ENCODE peak calls at places on chromosomes 6 and 20, in five cellular contexts. I is CD4-positive, alpha-beta T cell; Z is astrocyte; B is cardiac muscle cell; M is dorsolateral prefrontal cortex. K is an unnamed sample.
A peak's percentile ranks its signal among the peaks of the same experiment; 100 is the strongest.

GRCh38 chr6:111468329-111469012 is 14.5 kb downstream of the REV3L start:
- DNase-seq in I (no peak), B (no peak), Z (peak; percentile 73), M (no peak), K (no peak)

GRCh38 chr20:31548823-31549512 is 34.7 kb downstream of the HM13 start:
- DNase-seq in Z (no peak), B (no peak), M (no peak), I (no peak), K (no peak)

GRCh38 chr20:34302312-34302722 is 838 bp downstream of the AHCY start:
- DNase-seq in B (no peak), I (no peak), Z (peak; percentile 41), M (no peak), K (no peak)

GRCh38 chr20:9838378-9839295 is at the start of gene PAK5:
- DNase-seq in I (no peak), M (peak; percentile 87), B (peak; percentile 95), Z (peak; percentile 53), K (no peak)

GRCh38 chr6:157143171-157143884 is 180.0 kb downstream of the TMEM242 start:
- DNase-seq in I (no peak), M (no peak), Z (peak; percentile 97), B (peak; percentile 56), K (no peak)

GRCh38 chr6:165245716-165246115 is 63.7 kb downstream of the C6orf118 start:
- DNase-seq in M (no peak), B (no peak), Z (peak; percentile 2), I (no peak), K (no peak)

GRCh38 chr6:122789862-122790739 is 1.0 kb downstream of the SMPDL3A start:
- DNase-seq in I (no peak), M (no peak), B (peak; percentile 78), Z (peak; percentile 30), K (no peak)

GRCh38 chr6:12718025-12718424 is 1.5 kb downstream of the PHACTR1 start:
- DNase-seq in B (no peak), M (no peak), Z (peak; percentile 76), I (no peak), K (peak; percentile 31)

GRCh38 chr20:8242066-8242465 is 110.0 kb downstream of the PLCB1 start:
- DNase-seq in Z (no peak), M (no peak), B (no peak), I (no peak), K (no peak)

GRCh38 chr6:100986921-100987320 is 105.8 kb upstream of the ASCC3 start:
- DNase-seq in Z (no peak), I (no peak), M (no peak), B (no peak), K (no peak)

GRCh38 chr6:43635387-43636311 is at the start of gene MAD2L1BP:
- DNase-seq in Z (peak; percentile 37), I (peak; percentile 81), B (peak; percentile 80), M (peak; percentile 90), K (no peak)

GRCh38 chr6:7647504-7647903 is 57.5 kb downstream of the SNRNP48 start:
- DNase-seq in B (no peak), I (no peak), Z (no peak), M (no peak), K (no peak)

GRCh38 chr6:44462797-44463770 is 75.6 kb downstream of the CDC5L start:
- DNase-seq in M (no peak), B (no peak), I (no peak), Z (peak; percentile 32), K (no peak)

GRCh38 chr6:42523158-42523814 is 40.5 kb upstream of the UBR2 start:
- DNase-seq in Z (peak; percentile 57), M (no peak), B (no peak), I (no peak), K (no peak)

GRCh38 chr20:38110525-38111178 is 54.4 kb downstream of the TGM2 start:
- DNase-seq in M (no peak), B (no peak), Z (no peak), I (no peak), K (no peak)

GRCh38 chr20:40687384-40688128 is 1.5 kb downstream of the MAFB start:
- DNase-seq in B (peak; percentile 67), M (peak; percentile 62), I (no peak), Z (peak; percentile 19), K (no peak)

GRCh38 chr6:111727798-111728197 is 122.1 kb upstream of the TRAF3IP2 start:
- DNase-seq in Z (peak; percentile 74), I (no peak), M (no peak), B (no peak), K (no peak)

GRCh38 chr6:75428204-75428603 is 65.4 kb downstream of the FILIP1 start:
- DNase-seq in Z (no peak), M (no peak), I (no peak), B (no peak), K (no peak)

GRCh38 chr20:36275441-36276189 is 30.5 kb upstream of the DLGAP4 start:
- DNase-seq in B (no peak), M (no peak), I (no peak), Z (no peak), K (no peak)

GRCh38 chr6:166779381-166779780 is 152.3 kb upstream of the RPS6KA2 start:
- DNase-seq in M (no peak), I (no peak), Z (no peak), B (no peak), K (no peak)

DNA sequence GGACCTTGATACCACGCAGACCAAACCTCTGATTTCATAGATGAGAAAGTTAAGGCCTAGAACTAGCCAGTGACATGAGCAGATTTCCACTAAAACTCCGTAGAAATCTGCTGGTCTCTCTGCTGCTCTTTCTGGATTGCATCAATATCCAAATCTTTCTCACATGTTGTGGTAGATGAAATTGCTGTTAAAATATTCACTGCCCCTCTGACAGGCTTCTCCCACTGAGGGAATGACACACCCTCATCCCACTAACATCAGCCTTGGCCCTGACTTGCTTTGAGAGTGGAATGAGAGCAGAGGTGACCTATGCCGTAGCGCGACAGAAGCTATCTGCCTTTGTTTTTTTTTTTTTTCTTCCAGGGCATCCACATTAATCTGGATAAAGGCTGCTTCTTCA is 20.4 kb upstream of the EXOC2 start:
- DNase-seq in B (no peak), M (no peak), Z (no peak), I (no peak), K (no peak)
- H3K27me3 ChIP-seq in B (peaks cover 25% of the 10 kb centered on the region), M (no peaks in the 10 kb centered on the region), Z (peaks cover 2% of the 10 kb centered on the region), I (no peaks in the 10 kb centered on the region), K (no peaks in the 10 kb centered on the region)

GRCh38 chr6:158223926-158224325 is 55.8 kb downstream of the GTF2H5 start:
- DNase-seq in M (no peak), I (no peak), B (no peak), Z (no peak), K (no peak)

GRCh38 chr6:158230967-158231550 is 62.9 kb downstream of the GTF2H5 start:
- DNase-seq in M (no peak), B (no peak), I (no peak), Z (no peak), K (no peak)

GRCh38 chr6:158225767-158226166 is 57.6 kb downstream of the GTF2H5 start:
- DNase-seq in M (no peak), I (no peak), Z (no peak), B (no peak), K (no peak)

GRCh38 chr6:158229823-158230222 is 61.7 kb downstream of the GTF2H5 start:
- DNase-seq in I (no peak), M (no peak), B (no peak), Z (no peak), K (no peak)

DNA sequence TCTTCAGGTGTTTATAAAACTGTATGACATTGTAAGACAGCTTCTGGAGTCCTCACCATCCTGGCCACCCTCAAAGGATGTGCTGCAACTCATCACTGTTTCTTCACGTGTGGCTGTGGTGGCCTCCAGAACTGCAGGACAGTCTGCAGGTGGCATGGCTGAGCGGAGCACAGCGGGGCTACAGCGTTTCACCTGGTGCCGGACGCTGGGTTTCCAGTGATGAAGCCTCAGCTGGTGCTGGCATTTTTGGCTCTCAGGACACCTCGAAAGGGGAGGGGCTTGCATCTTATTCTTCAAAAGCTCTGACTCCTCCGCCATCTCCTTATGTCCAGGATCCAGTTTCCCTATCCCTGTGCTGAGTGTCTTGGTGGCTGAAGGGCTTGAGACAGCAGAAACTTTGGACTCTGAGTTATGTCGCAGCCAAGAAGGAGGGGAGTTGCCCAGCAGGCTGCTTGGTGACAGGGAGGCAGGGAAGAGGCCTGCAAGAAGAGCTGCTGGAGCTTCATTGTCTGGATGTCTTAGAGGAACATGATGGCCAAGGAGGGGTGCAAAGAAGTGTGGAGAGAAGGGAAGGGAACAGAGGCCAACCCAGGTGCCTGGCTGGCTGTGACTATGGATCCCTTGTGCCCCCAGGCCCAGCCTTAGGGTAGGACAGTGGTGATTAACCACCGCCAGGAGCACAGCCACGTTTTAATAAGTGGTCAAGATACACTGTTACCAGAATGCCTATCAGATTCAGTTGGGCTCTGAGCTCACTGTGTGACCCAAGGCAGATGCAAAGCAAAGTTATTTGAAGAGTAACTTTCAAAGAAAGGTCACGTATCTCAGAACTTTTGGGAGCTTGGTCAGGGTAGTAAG is 58.7 kb downstream of the GTF2H5 start:
- DNase-seq in Z (no peak), B (no peak), M (no peak), I (no peak), K (no peak)
- TF ChIP-seq CTCF in Z (no peak), B (no peak), M (no peak), I (no peak), K (no peak)

DNA sequence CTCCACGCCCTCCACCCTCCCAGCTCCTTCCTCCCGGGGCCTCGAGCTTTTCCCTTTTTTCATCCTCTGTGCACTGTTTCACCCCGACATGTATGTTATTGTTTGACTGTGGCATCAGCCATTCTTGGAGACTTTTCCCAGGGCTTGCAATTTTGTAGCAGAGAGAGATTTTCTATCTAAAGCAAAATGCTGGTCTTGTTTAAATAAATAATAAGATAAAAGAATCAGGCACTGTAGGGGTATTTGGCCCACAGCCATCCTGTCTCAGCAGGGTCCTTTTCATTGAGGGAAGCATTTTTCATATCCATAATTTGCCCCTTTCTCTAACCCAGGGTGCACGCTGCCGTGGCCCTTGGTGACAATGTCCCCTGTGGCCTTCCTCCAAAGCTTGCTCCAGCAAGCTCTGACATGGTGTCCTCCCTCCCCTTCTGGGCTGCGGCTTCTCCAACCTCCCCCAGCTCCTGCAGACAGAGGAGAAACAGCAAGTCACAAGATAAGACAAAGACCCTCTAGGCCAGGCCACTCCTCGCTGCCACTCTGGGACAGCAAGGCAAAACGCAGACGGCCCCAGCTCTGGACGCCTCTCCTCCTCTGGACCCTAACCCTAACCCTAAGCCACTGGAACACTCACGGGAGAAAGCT is 117.7 kb downstream of the MYLK4 start:
- DNase-seq in Z (no peak), I (no peak), B (no peak), M (no peak), K (no peak)
- H3K27me3 ChIP-seq in Z (no peaks in the 10 kb centered on the region), I (no peaks in the 10 kb centered on the region), B (no peaks in the 10 kb centered on the region), M (no peaks in the 10 kb centered on the region), K (no peaks in the 10 kb centered on the region)

GRCh38 chr20:15867899-15868298 is 705.3 kb downstream of the KIF16B start:
- DNase-seq in I (no peak), B (no peak), Z (no peak), M (no peak), K (no peak)
- TF ChIP-seq CTCF in I (no peak), B (no peak), Z (no peak), M (no peak), K (peak; percentile 18)

DNA sequence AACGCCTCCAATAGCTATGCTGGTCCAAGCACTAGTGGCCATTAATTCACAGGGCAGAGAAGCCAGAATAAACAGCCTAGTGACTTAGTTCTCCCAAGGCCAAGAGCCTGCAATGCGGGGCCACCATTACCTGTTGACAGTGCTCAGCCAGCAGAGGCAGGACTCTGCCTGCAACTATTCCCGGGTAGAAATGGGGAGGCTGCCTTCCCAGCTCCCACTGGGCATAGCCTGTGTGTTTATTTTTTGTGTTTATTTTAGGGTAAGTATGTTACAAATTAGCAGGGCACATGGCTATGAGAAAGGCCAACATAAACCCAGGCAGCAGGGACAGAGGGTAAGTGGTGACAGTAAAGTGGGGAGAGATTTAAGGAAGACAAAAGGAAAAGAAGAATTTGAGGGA is 5.0 kb downstream of the GNAS-AS1 start:
- DNase-seq in I (no peak), Z (no peak), B (no peak), M (no peak), K (no peak)
- H3K27me3 ChIP-seq in I (peaks cover 13% of the 10 kb centered on the region), Z (peaks cover 25% of the 10 kb centered on the region), B (peaks cover 38% of the 10 kb centered on the region), M (peaks cover 7% of the 10 kb centered on the region), K (peaks cover 8% of the 10 kb centered on the region)

K was measured in BJ.